ENCODE peak calls at places on chromosomes 16 and 17, in four cellular contexts. L, X, V and S are unnamed samples. For H3K4me1, the result is how much of the 10 kb centered on the place peaks cover.

GRCh38 chr17:82256242-82256894 is 17.1 kb downstream of the CSNK1D start:
- DNase-seq in L (no peak), X (no peak), V (no peak), S (no peak)

GRCh38 chr16:1474047-1474446 is 781 bp downstream of the CLCN7 start:
- DNase-seq in L (no peak), X (no peak), V (no peak), S (no peak)

GRCh38 chr17:55540414-55541091 is 29.3 kb upstream of the SMIM36 start:
- DNase-seq in L (no peak), X (no peak), V (no peak), S (no peak)

GRCh38 chr17:6574689-6575595 is 18.6 kb upstream of the PITPNM3 start:
- DNase-seq in L (peak), X (no peak), V (peak), S (peak)

GRCh38 chr17:81656835-81657234 is 493 bp upstream of the PDE6G start:
- DNase-seq in L (no peak), X (no peak), V (no peak), S (no peak)

GRCh38 chr16:78122774-78123315 is 23.4 kb downstream of the WWOX start:
- DNase-seq in L (peak), X (no peak), V (no peak), S (no peak)

GRCh38 chr16:86685071-86685470 is 106.7 kb downstream of the FOXL1 start:
- DNase-seq in L (no peak), X (no peak), V (no peak), S (no peak)

GRCh38 chr16:30494709-30495108 is 22.2 kb downstream of the ITGAL start:
- DNase-seq in L (no peak), X (no peak), V (no peak), S (no peak)

GRCh38 chr16:64321066-64321465 is 800.8 kb downstream of the CDH11 start:
- DNase-seq in L (no peak), X (no peak), V (no peak), S (no peak)

GRCh38 chr17:2023692-2024571 is 1.2 kb downstream of the RTN4RL1 start:
- DNase-seq in L (peak), X (peak), V (peak), S (peak)

GRCh38 chr16:3158014-3158497 is 23.2 kb downstream of the ZNF213 start:
- DNase-seq in L (no peak), X (no peak), V (no peak), S (no peak)

DNA sequence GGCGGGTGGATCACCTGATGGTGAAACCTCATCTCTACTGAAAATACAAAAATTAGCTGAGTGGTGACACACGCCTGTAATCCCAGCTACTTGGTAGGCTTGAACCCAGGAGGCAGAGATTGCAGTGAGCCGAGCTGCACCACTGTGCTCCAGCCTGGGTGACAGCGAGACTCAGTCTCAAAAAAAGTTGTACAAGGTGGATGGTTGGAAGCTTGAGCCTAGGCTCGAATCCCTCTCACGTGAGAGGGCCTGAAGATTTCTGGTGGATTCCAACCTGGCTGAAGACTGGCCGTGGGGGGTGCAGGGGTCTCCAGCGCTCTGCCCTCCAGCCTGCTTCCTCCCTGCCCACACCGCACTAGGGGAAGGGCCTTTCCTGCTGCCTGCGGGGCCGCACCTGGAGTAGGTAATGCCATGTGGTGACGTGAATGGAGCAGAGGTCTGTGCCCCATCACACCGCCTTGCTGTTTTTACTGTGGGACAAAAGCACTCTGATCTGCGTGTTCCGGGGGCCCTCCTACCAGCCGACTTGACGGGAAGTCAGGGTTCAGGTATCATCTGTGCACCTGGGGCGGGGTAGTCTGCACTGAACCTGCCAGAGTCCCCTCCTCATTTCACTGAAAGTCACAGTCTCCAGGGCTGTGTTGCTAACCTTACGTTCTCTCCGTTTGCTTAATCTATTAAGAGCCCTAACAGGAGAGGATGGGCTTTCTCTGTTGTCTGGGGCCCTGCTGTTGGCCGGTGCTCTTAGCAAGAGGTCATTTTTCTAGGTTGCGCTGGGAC is 4.2 kb downstream of the RPL13 start:
- DNase-seq in L (no peak), X (no peak), V (peak), S (no peak)
- TF ChIP-seq POLR2A in L (no peak), X (no peak), V (peak), S (no peak)

DNA sequence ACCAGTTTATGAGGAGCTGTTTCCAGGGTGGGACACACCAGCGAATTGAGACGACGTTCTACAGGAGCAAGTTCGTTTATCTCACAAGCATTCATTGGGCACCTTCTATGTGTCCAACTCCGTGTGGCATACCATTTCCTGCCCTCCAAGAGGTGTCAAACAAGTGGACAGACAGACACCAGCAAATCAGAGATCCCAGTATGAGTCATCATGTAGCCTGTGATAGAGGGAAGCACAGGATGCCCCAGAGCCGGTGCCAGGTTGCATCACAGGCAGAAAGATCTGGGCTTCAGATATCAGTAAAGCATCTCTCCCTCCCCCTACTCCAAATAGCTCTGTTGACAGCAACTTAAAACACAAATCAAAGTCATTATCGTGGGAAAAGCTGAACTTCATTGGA is 31.8 kb upstream of the MAF start:
- DNase-seq in L (no peak), X (no peak), V (no peak), S (no peak)
- H3K4me1 ChIP-seq in L (under half), X (under half), V (under half), S (under half)

DNA sequence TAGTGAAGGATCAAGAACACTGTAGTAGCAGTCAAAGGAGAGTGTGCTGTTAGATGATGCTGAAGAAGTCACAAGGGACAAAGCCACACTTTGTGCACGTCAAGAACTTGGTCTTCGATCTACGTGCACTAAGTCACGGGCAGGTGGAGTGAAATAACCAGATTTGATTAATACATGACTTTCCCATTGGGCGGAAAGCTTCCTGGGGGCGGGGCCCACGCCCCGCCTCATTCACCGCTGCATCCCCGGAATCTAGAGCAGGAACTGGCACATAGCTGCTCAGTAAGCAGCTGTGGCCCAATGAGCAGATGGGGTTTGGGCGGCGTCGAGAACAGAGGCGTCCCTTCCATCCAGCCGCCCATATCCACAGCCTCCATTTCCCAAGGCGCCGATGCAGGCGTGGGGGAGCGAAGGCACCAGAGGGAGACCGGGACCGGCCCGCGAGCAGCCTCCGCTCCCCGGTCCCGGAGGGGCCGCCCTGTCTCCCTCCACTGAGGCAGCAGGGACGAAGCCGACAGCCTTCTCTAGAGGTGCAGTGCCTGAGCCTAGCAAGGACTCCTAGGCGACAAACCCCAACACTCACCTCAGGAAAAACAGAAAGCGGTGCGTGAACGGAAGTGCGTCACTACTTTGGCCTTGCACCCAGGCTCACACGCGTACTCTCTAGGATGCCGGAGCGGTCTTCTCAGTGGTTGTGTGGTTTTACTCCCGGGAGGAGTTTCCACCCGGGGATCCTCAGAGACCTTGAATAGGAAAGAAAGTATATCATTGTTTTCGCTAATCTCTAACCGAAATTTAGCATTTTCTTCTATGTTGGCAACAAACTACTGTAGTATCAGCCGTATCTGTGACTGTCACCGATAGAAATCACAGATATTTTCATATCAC is 4.9 kb downstream of the ZNF19 start:
- DNase-seq in L (peak), X (peak), V (peak), S (peak)
- TF ChIP-seq POLR2A in L (no peak), X (peak), V (peak), S (peak)

GRCh38 chr17:77115947-77116346 is 24.8 kb upstream of the SEC14L1 start:
- DNase-seq in L (no peak), X (no peak), V (no peak), S (no peak)
- H3K4me1 ChIP-seq in L (under half), X (under half), V (under half), S (under half)

DNA sequence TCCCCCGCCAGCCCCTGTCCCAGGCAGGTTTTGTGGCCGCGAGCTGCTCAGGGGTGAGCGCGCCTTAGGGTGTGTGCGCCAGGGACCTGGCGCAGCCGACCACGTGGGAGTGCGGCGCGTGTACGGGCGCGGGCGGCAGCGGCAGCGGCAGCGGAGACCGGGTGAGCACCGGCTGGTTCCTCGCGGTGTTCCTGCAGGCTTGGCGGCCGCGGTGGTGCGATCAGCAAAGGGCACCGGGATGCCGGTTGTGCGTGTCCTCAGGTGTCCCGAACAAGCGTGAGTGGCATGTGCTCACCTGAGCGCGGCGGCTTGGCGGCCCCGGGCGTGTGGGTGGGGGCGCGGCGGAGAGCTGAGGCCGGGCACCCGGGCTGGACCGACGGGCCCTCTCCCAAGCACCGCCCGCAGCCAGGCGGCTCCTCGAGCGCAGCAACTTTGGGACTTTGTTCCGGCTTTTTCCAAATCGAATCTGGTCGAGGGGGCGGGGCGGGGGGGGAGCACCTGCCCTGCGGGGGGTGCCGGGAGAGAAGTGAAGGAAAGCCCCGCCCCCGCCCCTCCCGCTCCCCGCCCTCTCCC is 331 bp upstream of the HSD11B2 start:
- DNase-seq in L (no peak), X (no peak), V (peak), S (no peak)
- TF ChIP-seq POLR2A in L (no peak), X (no peak), V (no peak), S (no peak)